ENCODE peak calls at places on chromosome 16, in eight cellular contexts. J is neural progenitor cell; S is pancreas; F is mucosa of descending colon; G is lung; O is CD8-positive, alpha-beta T cell; A is ascending aorta; D is NT2/D1. Q is an unnamed sample.
A peak's percentile ranks its signal among the peaks of the same experiment; 100 is the strongest.

GRCh38 chr16:1464196-1464893 is 10.5 kb downstream of the CLCN7 start:
- DNase-seq in J (no peak), S (no peak), F (no peak), G (no peak), O (no peak), A (no peak), D (no peak), Q (no peak)

GRCh38 chr16:67547423-67548264 is 14.7 kb upstream of the CTCF start:
- DNase-seq in J (no peak), S (peak; percentile 48), F (peak; percentile 49), G (no peak), O (peak; percentile 51), A (no peak), D (no peak), Q (no peak)

GRCh38 chr16:52384378-52384777 is 162.6 kb downstream of the TOX3 start:
- DNase-seq in J (no peak), S (no peak), F (no peak), G (no peak), O (no peak), A (no peak), D (no peak), Q (no peak)

GRCh38 chr16:83771306-83771942 is 36.4 kb upstream of the HSBP1 start:
- DNase-seq in J (no peak), S (peak; percentile 33), F (no peak), G (no peak), O (no peak), A (peak; percentile 69), D (no peak), Q (peak; percentile 11)

GRCh38 chr16:20868890-20869289 is 31.3 kb downstream of the DCUN1D3 start:
- DNase-seq in J (peak; percentile 16), S (peak; percentile 91), F (peak; percentile 91), G (peak; percentile 80), O (no peak), A (peak; percentile 90), D (no peak), Q (peak; percentile 79)

GRCh38 chr16:85681255-85681654 is 7.5 kb downstream of the GINS2 start:
- DNase-seq in J (no peak), S (no peak), F (peak; percentile 65), G (no peak), O (no peak), A (no peak), D (no peak), Q (no peak)

GRCh38 chr16:1158456-1159324 is 5.8 kb downstream of the CACNA1H start:
- DNase-seq in J (no peak), S (peak; percentile 78), F (peak; percentile 60), G (no peak), O (no peak), A (no peak), D (no peak), Q (no peak)

GRCh38 chr16:31700530-31701388 is 172.8 kb upstream of the ZNF267 start:
- DNase-seq in J (peak; percentile 91), S (peak; percentile 87), F (peak; percentile 94), G (peak; percentile 88), O (peak; percentile 83), A (peak; percentile 85), D (peak; percentile 77), Q (no peak)

GRCh38 chr16:79547085-79547484 is 53.5 kb downstream of the MAF start:
- DNase-seq in J (no peak), S (no peak), F (no peak), G (no peak), O (no peak), A (no peak), D (no peak), Q (no peak)

GRCh38 chr16:79540825-79541595 is 59.5 kb downstream of the MAF start:
- DNase-seq in J (no peak), S (no peak), F (no peak), G (no peak), O (no peak), A (no peak), D (no peak), Q (no peak)

GRCh38 chr16:79537584-79537983 is 63.0 kb downstream of the MAF start:
- DNase-seq in J (no peak), S (no peak), F (no peak), G (no peak), O (no peak), A (no peak), D (no peak), Q (no peak)

GRCh38 chr16:79542196-79542859 is 58.2 kb downstream of the MAF start:
- DNase-seq in J (no peak), S (no peak), F (peak; percentile 29), G (no peak), O (no peak), A (peak; percentile 68), D (no peak), Q (no peak)

GRCh38 chr16:79543219-79543618 is 57.3 kb downstream of the MAF start:
- DNase-seq in J (no peak), S (no peak), F (no peak), G (no peak), O (no peak), A (no peak), D (no peak), Q (no peak)
- H3K4me1 ChIP-seq in J (no peaks in the 10 kb centered on the region), S (no peaks in the 10 kb centered on the region), F (no peaks in the 10 kb centered on the region), G (no peaks in the 10 kb centered on the region), O (no peaks in the 10 kb centered on the region), A (no peaks in the 10 kb centered on the region), D (no peaks in the 10 kb centered on the region), Q (no peaks in the 10 kb centered on the region)

GRCh38 chr16:69725480-69726312 is 664 bp downstream of the NQO1 start:
- DNase-seq in J (no peak), S (no peak), F (no peak), G (no peak), O (no peak), A (no peak), D (no peak), Q (no peak)

GRCh38 chr16:69726313-69727060 is at the start of gene NQO1:
- DNase-seq in J (peak; percentile 95), S (peak; percentile 89), F (peak; percentile 96), G (peak; percentile 95), O (peak; percentile 86), A (peak; percentile 95), D (peak; percentile 93), Q (peak; percentile 97)

GRCh38 chr16:69724414-69724873 is 1.9 kb downstream of the NQO1 start:
- DNase-seq in J (no peak), S (no peak), F (no peak), G (no peak), O (no peak), A (no peak), D (no peak), Q (no peak)

GRCh38 chr16:69724981-69725479 is 1.3 kb downstream of the NQO1 start:
- DNase-seq in J (no peak), S (no peak), F (no peak), G (no peak), O (no peak), A (no peak), D (no peak), Q (no peak)

GRCh38 chr16:69727916-69728270 is 1.5 kb upstream of the NQO1 start:
- DNase-seq in J (no peak), S (no peak), F (peak; percentile 25), G (peak; percentile 84), O (no peak), A (no peak), D (no peak), Q (no peak)
- H3K4me1 ChIP-seq in J (peaks cover 16% of the 10 kb centered on the region), S (no peaks in the 10 kb centered on the region), F (peaks cover 27% of the 10 kb centered on the region), G (peaks cover 6% of the 10 kb centered on the region), O (peaks cover 20% of the 10 kb centered on the region), A (peaks cover 20% of the 10 kb centered on the region), D (peaks cover 2% of the 10 kb centered on the region), Q (peaks cover 12% of the 10 kb centered on the region)

GRCh38 chr16:70523621-70524405 is at the start of gene SF3B3:
- DNase-seq in J (peak; percentile 74), S (peak; percentile 58), F (peak; percentile 76), G (peak; percentile 67), O (peak; percentile 61), A (peak; percentile 82), D (no peak), Q (peak; percentile 70)
- H3K4me1 ChIP-seq in J (peaks cover 29% of the 10 kb centered on the region), S (peaks cover 24% of the 10 kb centered on the region), F (peaks cover 23% of the 10 kb centered on the region), G (peaks cover 11% of the 10 kb centered on the region), O (peaks cover 42% of the 10 kb centered on the region), A (peaks cover 25% of the 10 kb centered on the region), D (peaks cover 1% of the 10 kb centered on the region), Q (peaks cover 11% of the 10 kb centered on the region)

GRCh38 chr16:48526058-48526957 is 83.7 kb downstream of the N4BP1 start:
- DNase-seq in J (peak; percentile 55), S (peak; percentile 47), F (peak; percentile 82), G (no peak), O (no peak), A (peak; percentile 58), D (peak; percentile 44), Q (no peak)

GRCh38 chr16:48525201-48526057 is 84.6 kb downstream of the N4BP1 start:
- DNase-seq in J (no peak), S (no peak), F (no peak), G (no peak), O (no peak), A (peak; percentile 38), D (no peak), Q (no peak)

GRCh38 chr16:48524348-48525200 is 85.4 kb downstream of the N4BP1 start:
- DNase-seq in J (no peak), S (no peak), F (no peak), G (no peak), O (no peak), A (peak; percentile 41), D (no peak), Q (no peak)

GRCh38 chr16:48523415-48524204 is 86.4 kb downstream of the N4BP1 start:
- DNase-seq in J (no peak), S (no peak), F (no peak), G (no peak), O (no peak), A (peak; percentile 56), D (no peak), Q (no peak)

DNA sequence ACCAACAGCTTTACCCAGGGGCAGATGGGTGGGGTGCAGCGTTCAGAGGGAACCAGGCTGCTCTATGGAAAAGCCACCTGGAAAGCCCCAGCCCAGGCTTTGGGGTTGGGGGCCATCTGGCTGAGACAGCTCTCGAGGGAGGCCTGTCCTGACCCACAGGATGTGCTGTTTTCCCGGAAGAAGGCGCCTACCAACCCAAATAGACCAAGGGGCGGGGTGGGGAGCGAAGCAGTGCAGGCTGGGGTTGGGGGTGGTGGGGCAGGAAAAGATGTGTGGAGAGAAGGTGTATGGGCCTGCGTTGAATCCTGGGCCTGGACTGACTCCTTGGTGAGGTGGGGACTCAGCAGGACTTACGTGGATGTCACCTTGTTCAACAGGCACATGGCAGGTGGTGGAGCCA is 87.9 kb downstream of the N4BP1 start:
- DNase-seq in J (no peak), S (no peak), F (no peak), G (no peak), O (no peak), A (no peak), D (no peak), Q (no peak)
- H3K4me1 ChIP-seq in J (no peaks in the 10 kb centered on the region), S (no peaks in the 10 kb centered on the region), F (peaks cover 4% of the 10 kb centered on the region), G (no peaks in the 10 kb centered on the region), O (no peaks in the 10 kb centered on the region), A (no peaks in the 10 kb centered on the region), D (peaks cover 5% of the 10 kb centered on the region), Q (no peaks in the 10 kb centered on the region)